ENCODE peak calls at places on chromosomes 5 and 9, in six cellular contexts. One of them, this sample, is unnamed. For H3K4me1, the result is how much of the 10 kb centered on the place peaks cover.

GRCh38 chr9:78167356-78167755 is 68.5 kb upstream of the CEP78 start:
- DNase-seq in heart right ventricle: no peak
- DNase-seq in mucosa of descending colon: no peak
- DNase-seq in lower lobe of right lung: no peak
- DNase-seq in psoas muscle: no peak
- DNase-seq in PC-3: peak
- DNase-seq in this sample: no peak

GRCh38 chr9:137317021-137317978 is 15.2 kb upstream of the NRARP start:
- DNase-seq in heart right ventricle: no peak
- DNase-seq in lower lobe of right lung: no peak
- DNase-seq in mucosa of descending colon: peak
- DNase-seq in PC-3: no peak
- DNase-seq in psoas muscle: no peak
- DNase-seq in this sample: no peak

GRCh38 chr9:70921126-70921525 is 200.3 kb downstream of the TRPM3 start:
- DNase-seq in heart right ventricle: no peak
- DNase-seq in PC-3: no peak
- DNase-seq in mucosa of descending colon: no peak
- DNase-seq in lower lobe of right lung: no peak
- DNase-seq in psoas muscle: no peak
- DNase-seq in this sample: no peak

GRCh38 chr9:107999011-107999410 is 509.4 kb upstream of the KLF4 start:
- DNase-seq in heart right ventricle: no peak
- DNase-seq in mucosa of descending colon: no peak
- DNase-seq in PC-3: no peak
- DNase-seq in lower lobe of right lung: no peak
- DNase-seq in psoas muscle: no peak
- DNase-seq in this sample: no peak

GRCh38 chr9:14362175-14362574 is 48.2 kb upstream of the NFIB start:
- DNase-seq in PC-3: no peak
- DNase-seq in psoas muscle: no peak
- DNase-seq in lower lobe of right lung: no peak
- DNase-seq in mucosa of descending colon: no peak
- DNase-seq in heart right ventricle: peak
- DNase-seq in this sample: no peak

GRCh38 chr5:83364322-83365299 is 106.9 kb upstream of the VCAN start:
- DNase-seq in lower lobe of right lung: no peak
- DNase-seq in heart right ventricle: no peak
- DNase-seq in psoas muscle: no peak
- DNase-seq in PC-3: no peak
- DNase-seq in mucosa of descending colon: no peak
- DNase-seq in this sample: no peak

GRCh38 chr9:136438548-136438908 is 1.1 kb downstream of the INPP5E start:
- DNase-seq in PC-3: peak
- DNase-seq in heart right ventricle: no peak
- DNase-seq in lower lobe of right lung: no peak
- DNase-seq in psoas muscle: no peak
- DNase-seq in mucosa of descending colon: no peak
- DNase-seq in this sample: no peak

GRCh38 chr5:52989025-52989780 is at the start of gene ITGA2:
- DNase-seq in psoas muscle: peak
- DNase-seq in PC-3: peak
- DNase-seq in mucosa of descending colon: peak
- DNase-seq in lower lobe of right lung: peak
- DNase-seq in heart right ventricle: peak
- DNase-seq in this sample: peak

GRCh38 chr5:6717687-6718086 is 4.5 kb downstream of the TENT4A start:
- DNase-seq in psoas muscle: no peak
- DNase-seq in mucosa of descending colon: no peak
- DNase-seq in lower lobe of right lung: no peak
- DNase-seq in PC-3: no peak
- DNase-seq in heart right ventricle: no peak
- DNase-seq in this sample: no peak

GRCh38 chr9:7802666-7803065 is 3.1 kb upstream of the DMAC1 start:
- DNase-seq in psoas muscle: no peak
- DNase-seq in lower lobe of right lung: no peak
- DNase-seq in heart right ventricle: no peak
- DNase-seq in mucosa of descending colon: no peak
- DNase-seq in PC-3: peak
- DNase-seq in this sample: no peak

GRCh38 chr5:137357436-137357835 is 141.7 kb downstream of the SPOCK1 start:
- DNase-seq in mucosa of descending colon: no peak
- DNase-seq in PC-3: no peak
- DNase-seq in lower lobe of right lung: no peak
- DNase-seq in psoas muscle: no peak
- DNase-seq in heart right ventricle: no peak
- DNase-seq in this sample: no peak

GRCh38 chr9:128706045-128706444 is 3.7 kb downstream of the PKN3 start:
- DNase-seq in psoas muscle: peak
- DNase-seq in lower lobe of right lung: peak
- DNase-seq in mucosa of descending colon: no peak
- DNase-seq in PC-3: no peak
- DNase-seq in heart right ventricle: no peak
- DNase-seq in this sample: no peak

GRCh38 chr9:130289711-130290241 is 24.2 kb downstream of the HMCN2 start:
- DNase-seq in PC-3: no peak
- DNase-seq in heart right ventricle: no peak
- DNase-seq in mucosa of descending colon: no peak
- DNase-seq in psoas muscle: no peak
- DNase-seq in lower lobe of right lung: no peak
- DNase-seq in this sample: peak

GRCh38 chr5:94508421-94509148 is 109.8 kb downstream of the KIAA0825 start:
- DNase-seq in lower lobe of right lung: no peak
- DNase-seq in heart right ventricle: no peak
- DNase-seq in psoas muscle: no peak
- DNase-seq in mucosa of descending colon: no peak
- DNase-seq in PC-3: no peak
- DNase-seq in this sample: no peak

GRCh38 chr9:110116543-110116885 is 91.4 kb downstream of the C9orf152 start:
- DNase-seq in mucosa of descending colon: no peak
- DNase-seq in lower lobe of right lung: no peak
- DNase-seq in PC-3: peak
- DNase-seq in psoas muscle: no peak
- DNase-seq in heart right ventricle: no peak
- DNase-seq in this sample: no peak

GRCh38 chr5:73612799-73613198 is 13.2 kb upstream of the ARHGEF28 start:
- DNase-seq in psoas muscle: no peak
- DNase-seq in heart right ventricle: no peak
- DNase-seq in mucosa of descending colon: no peak
- DNase-seq in PC-3: peak
- DNase-seq in lower lobe of right lung: no peak
- DNase-seq in this sample: no peak

GRCh38 chr5:62064993-62065392 is 241.0 kb upstream of the KIF2A start:
- DNase-seq in lower lobe of right lung: no peak
- DNase-seq in PC-3: no peak
- DNase-seq in mucosa of descending colon: no peak
- DNase-seq in heart right ventricle: no peak
- DNase-seq in psoas muscle: no peak
- DNase-seq in this sample: no peak

GRCh38 chr5:64149857-64150521 is 15.7 kb upstream of the RNF180 start:
- DNase-seq in mucosa of descending colon: no peak
- DNase-seq in PC-3: no peak
- DNase-seq in psoas muscle: no peak
- DNase-seq in heart right ventricle: no peak
- DNase-seq in lower lobe of right lung: no peak
- DNase-seq in this sample: peak

GRCh38 chr9:89527084-89527483 is 29.2 kb upstream of the SEMA4D start:
- DNase-seq in psoas muscle: peak
- DNase-seq in mucosa of descending colon: no peak
- DNase-seq in heart right ventricle: peak
- DNase-seq in PC-3: no peak
- DNase-seq in lower lobe of right lung: peak
- DNase-seq in this sample: peak
- H3K4me1 ChIP-seq in psoas muscle: under half
- H3K4me1 ChIP-seq in mucosa of descending colon: under half
- H3K4me1 ChIP-seq in heart right ventricle: half or more
- H3K4me1 ChIP-seq in PC-3: under half
- H3K4me1 ChIP-seq in lower lobe of right lung: half or more
- H3K4me1 ChIP-seq in this sample: under half

DNA sequence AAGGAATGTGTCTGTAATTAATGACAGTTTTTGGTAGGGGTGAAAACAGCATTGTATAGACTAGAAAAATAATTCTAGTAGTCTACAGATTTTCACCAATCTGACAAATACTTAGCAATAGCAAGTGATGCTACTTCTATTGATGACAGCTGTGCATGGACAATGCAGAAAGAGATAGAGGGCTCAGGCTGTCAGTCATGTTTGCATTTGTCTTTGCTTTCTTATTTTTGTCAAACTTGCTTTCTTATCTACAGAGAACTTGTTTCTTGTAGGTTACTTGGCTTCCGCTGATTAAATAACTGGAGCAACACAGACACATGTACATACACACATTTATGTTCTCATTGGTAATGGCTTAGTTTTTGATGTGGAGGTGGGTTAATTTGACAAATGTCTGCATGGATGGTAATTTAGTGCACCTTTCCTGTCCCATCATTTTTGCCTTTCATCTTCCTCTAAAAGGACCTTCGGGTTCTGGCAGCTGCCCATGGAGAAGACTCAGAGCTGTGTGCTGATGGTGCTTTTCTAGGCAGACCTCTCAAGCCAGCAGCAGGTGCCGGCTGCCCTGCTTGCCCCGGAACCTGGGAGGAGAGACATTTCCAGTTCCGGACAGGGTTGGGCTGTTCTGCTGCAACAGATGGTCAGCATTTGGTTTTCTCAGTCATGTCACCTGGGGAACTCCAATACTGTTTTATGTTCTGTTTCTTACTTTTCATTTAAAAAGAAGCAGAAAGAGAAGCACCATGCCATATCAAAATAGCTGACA is 28.8 kb downstream of the CAMK4 start:
- DNase-seq in lower lobe of right lung: no peak
- DNase-seq in PC-3: no peak
- DNase-seq in psoas muscle: no peak
- DNase-seq in heart right ventricle: no peak
- DNase-seq in mucosa of descending colon: peak
- DNase-seq in this sample: no peak
- H3K4me3 ChIP-seq in lower lobe of right lung: no peak
- H3K4me3 ChIP-seq in PC-3: no peak
- H3K4me3 ChIP-seq in psoas muscle: no peak
- H3K4me3 ChIP-seq in heart right ventricle: no peak
- H3K4me3 ChIP-seq in mucosa of descending colon: no peak
- H3K4me3 ChIP-seq in this sample: no peak

DNA sequence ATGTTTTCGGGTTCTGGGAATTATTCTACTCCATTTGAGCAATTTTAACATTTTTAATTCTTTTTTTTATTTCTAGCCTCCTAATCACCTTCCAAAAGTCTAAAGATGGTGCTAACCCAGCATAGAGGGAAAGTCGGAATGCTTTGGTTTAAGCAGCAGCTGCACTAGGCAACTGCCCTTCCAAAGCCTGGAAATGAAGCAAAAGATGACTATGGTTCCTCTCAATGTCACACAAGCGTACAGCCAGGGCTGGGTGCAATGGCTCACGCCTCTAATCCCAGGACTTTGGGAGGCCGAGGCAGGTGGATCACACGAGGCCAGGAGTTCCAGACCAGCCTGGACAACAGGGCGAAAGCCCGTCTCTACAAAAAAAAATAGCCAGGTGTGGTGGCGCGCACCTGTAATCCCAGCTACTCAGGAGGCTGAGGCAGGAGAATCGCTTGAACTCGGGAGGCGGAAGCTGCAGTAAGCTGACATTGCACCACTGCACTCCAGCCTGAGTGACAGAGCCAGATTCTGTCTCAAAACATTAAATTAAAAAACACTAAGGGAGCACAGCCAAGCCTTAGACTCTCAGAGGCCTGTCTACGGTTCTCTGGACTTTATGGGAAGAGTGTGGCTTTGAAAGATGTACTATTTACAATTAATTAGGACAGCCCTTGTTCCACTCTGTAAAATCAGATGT is 33.2 kb downstream of the ADAM19 start:
- DNase-seq in heart right ventricle: no peak
- DNase-seq in mucosa of descending colon: no peak
- DNase-seq in PC-3: no peak
- DNase-seq in psoas muscle: no peak
- DNase-seq in lower lobe of right lung: no peak
- DNase-seq in this sample: no peak
- H3K4me1 ChIP-seq in heart right ventricle: half or more
- H3K4me1 ChIP-seq in mucosa of descending colon: under half
- H3K4me1 ChIP-seq in PC-3: under half
- H3K4me1 ChIP-seq in psoas muscle: under half
- H3K4me1 ChIP-seq in lower lobe of right lung: half or more
- H3K4me1 ChIP-seq in this sample: under half

GRCh38 chr9:93346240-93347112 is 105.0 kb upstream of the FAM120A start:
- DNase-seq in mucosa of descending colon: no peak
- DNase-seq in PC-3: no peak
- DNase-seq in heart right ventricle: peak
- DNase-seq in psoas muscle: peak
- DNase-seq in lower lobe of right lung: no peak
- DNase-seq in this sample: peak

GRCh38 chr9:93343663-93344062 is 107.8 kb upstream of the FAM120A start:
- DNase-seq in lower lobe of right lung: no peak
- DNase-seq in mucosa of descending colon: no peak
- DNase-seq in PC-3: no peak
- DNase-seq in psoas muscle: no peak
- DNase-seq in heart right ventricle: no peak
- DNase-seq in this sample: no peak

GRCh38 chr9:93340091-93340490 is 111.4 kb upstream of the FAM120A start:
- DNase-seq in heart right ventricle: no peak
- DNase-seq in lower lobe of right lung: no peak
- DNase-seq in mucosa of descending colon: no peak
- DNase-seq in PC-3: no peak
- DNase-seq in psoas muscle: no peak
- DNase-seq in this sample: no peak

DNA sequence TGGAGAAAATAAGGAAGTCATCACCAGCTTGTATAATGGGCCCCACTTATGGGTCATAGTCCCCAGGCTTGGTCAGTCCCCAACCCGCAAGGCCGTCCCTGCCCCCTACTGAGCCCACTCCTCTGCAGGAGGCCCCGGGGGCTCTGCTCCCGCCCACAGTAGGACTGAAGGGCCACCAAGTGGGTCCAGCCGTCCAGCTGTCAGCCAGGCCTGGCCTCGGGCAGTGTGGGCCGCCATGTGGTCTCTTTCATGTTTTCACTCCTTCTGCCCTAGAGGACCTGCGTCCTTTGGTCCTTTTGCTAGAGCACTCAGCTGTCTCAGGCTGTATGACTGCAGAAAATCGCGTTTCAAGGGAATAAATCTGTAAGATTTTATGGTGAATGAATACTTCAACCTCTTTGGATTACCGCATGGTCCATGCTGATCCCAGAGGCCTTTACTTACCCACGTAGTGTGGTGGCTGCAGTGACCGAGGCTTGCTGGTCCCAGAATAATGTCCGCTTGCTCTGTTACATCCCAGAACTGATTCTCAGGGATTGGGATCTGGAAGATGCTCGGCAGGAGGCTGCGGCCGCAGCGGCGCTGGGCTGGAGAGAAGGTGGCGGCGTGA is 105.8 kb upstream of the FAM120A start:
- DNase-seq in lower lobe of right lung: no peak
- DNase-seq in heart right ventricle: no peak
- DNase-seq in mucosa of descending colon: no peak
- DNase-seq in psoas muscle: no peak
- DNase-seq in PC-3: no peak
- DNase-seq in this sample: peak
- H3K4me3 ChIP-seq in lower lobe of right lung: peak
- H3K4me3 ChIP-seq in heart right ventricle: peak
- H3K4me3 ChIP-seq in mucosa of descending colon: no peak
- H3K4me3 ChIP-seq in psoas muscle: peak
- H3K4me3 ChIP-seq in PC-3: no peak
- H3K4me3 ChIP-seq in this sample: peak